ENCODE peak calls at places on chromosomes 13 and 19, in nine cellular contexts. B is heart left ventricle, Q is body of pancreas, E is esophagus muscularis mucosa, M is A549, I is testis, T is breast epithelium, A is ovary, U is IMR-90. P is an unnamed sample.

GRCh38 chr19:34300380-34300779 is 46.0 kb downstream of the GARRE1 start:
- DNase-seq in A (no peak), T (no peak), M (no peak), U (no peak), I (no peak), B (no peak), Q (no peak), E (no peak), P (no peak)

GRCh38 chr19:33796164-33797100 is at the start of gene KCTD15:
- DNase-seq in I (peak), E (no peak), T (no peak), B (peak), U (peak), M (no peak), A (peak), Q (peak), P (no peak)

GRCh38 chr19:17604372-17605025 is 49.0 kb downstream of the COLGALT1 start:
- DNase-seq in A (no peak), E (no peak), M (no peak), U (no peak), B (no peak), Q (no peak), I (no peak), T (no peak), P (no peak)

GRCh38 chr19:6066661-6067646 is 43.3 kb downstream of the RFX2 start:
- DNase-seq in B (peak), U (peak), T (peak), Q (peak), E (peak), I (peak), A (peak), M (peak), P (peak)

GRCh38 chr13:46633416-46633815 is 80.4 kb downstream of the LRCH1 start:
- DNase-seq in A (no peak), I (no peak), B (no peak), M (no peak), Q (no peak), E (no peak), U (peak), T (no peak), P (no peak)

GRCh38 chr13:39776439-39776838 is 121.0 kb downstream of the COG6 start:
- DNase-seq in U (peak), T (no peak), Q (no peak), M (no peak), E (no peak), A (no peak), B (no peak), I (no peak), P (no peak)

GRCh38 chr13:39224841-39225240 is 186.6 kb downstream of the NHLRC3 start:
- DNase-seq in E (no peak), M (no peak), I (no peak), A (no peak), B (no peak), U (no peak), T (no peak), Q (no peak), P (no peak)

GRCh38 chr13:106689906-106690305 is 122.0 kb upstream of the ARGLU1 start:
- DNase-seq in E (no peak), I (no peak), A (no peak), M (no peak), U (no peak), B (no peak), Q (no peak), T (no peak), P (no peak)

GRCh38 chr19:18160792-18161690 is 8.1 kb downstream of the PIK3R2 start:
- DNase-seq in U (peak), A (peak), Q (peak), T (peak), E (no peak), B (peak), I (peak), M (peak), P (no peak)

GRCh38 chr19:48958006-48958405 is 3.3 kb downstream of the BAX start:
- DNase-seq in Q (no peak), A (no peak), B (no peak), T (no peak), I (no peak), E (no peak), U (no peak), M (no peak), P (no peak)

GRCh38 chr13:46683879-46684278 is 113.1 kb downstream of the ESD start:
- DNase-seq in Q (no peak), A (no peak), I (no peak), U (peak), M (no peak), E (no peak), T (no peak), B (no peak), P (no peak)

GRCh38 chr13:38386421-38386820 is 36.8 kb downstream of the UFM1 start:
- DNase-seq in T (no peak), E (no peak), B (no peak), M (no peak), I (no peak), Q (no peak), U (peak), A (no peak), P (no peak)

GRCh38 chr13:76812971-76813691 is 73.1 kb downstream of the KCTD12 start:
- DNase-seq in T (peak), E (peak), I (no peak), A (no peak), U (no peak), M (no peak), B (peak), Q (no peak), P (peak)

GRCh38 chr13:29908411-29908810 is 58.0 kb upstream of the UBL3 start:
- DNase-seq in E (no peak), B (no peak), T (no peak), Q (no peak), I (no peak), M (no peak), A (no peak), U (peak), P (peak)

GRCh38 chr19:16118489-16119033 is 6.9 kb downstream of the RAB8A start:
- DNase-seq in U (no peak), I (no peak), T (no peak), E (no peak), Q (no peak), M (no peak), B (peak), A (no peak), P (no peak)

GRCh38 chr19:16121141-16121540 is 9.5 kb downstream of the RAB8A start:
- DNase-seq in A (no peak), B (no peak), M (no peak), E (no peak), I (no peak), Q (no peak), U (no peak), T (no peak), P (no peak)

GRCh38 chr19:16115309-16116039 is 3.8 kb downstream of the RAB8A start:
- DNase-seq in B (no peak), Q (no peak), M (no peak), U (no peak), I (no peak), E (no peak), A (no peak), T (no peak), P (no peak)

GRCh38 chr19:16116067-16116466 is 4.4 kb downstream of the RAB8A start:
- DNase-seq in B (no peak), U (no peak), A (no peak), E (no peak), T (no peak), M (no peak), I (no peak), Q (no peak), P (no peak)

GRCh38 chr19:16117594-16118033 is 5.9 kb downstream of the RAB8A start:
- DNase-seq in Q (no peak), I (no peak), A (no peak), B (no peak), T (no peak), U (no peak), M (no peak), E (no peak), P (no peak)
- TF ChIP-seq POLR2A in Q (no peak), I (no peak), A (no peak), B (no peak), T (no peak), U (no peak), M (no peak), E (no peak), P (no peak)

DNA sequence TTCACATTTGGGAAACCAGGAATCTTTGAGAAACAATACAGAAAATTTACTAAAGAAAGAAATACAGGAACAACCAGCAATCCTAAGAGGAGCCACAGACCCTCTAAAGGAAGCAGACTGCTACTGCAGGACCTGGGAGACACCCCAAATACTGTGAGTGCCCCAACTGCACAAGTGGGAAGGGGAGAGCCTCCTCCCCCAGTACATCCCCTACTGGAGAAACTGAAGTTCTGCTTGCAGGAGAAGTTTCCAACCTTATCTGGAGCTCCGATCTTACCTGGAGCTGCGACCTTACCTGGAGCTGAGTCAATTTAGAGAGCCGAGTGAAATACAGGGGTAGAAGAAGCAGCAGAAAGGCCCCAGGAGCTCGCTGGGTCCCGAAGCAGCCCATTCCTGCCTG is 236.4 kb upstream of the SPRY2 start:
- DNase-seq in Q (no peak), M (no peak), E (no peak), A (no peak), U (no peak), I (no peak), B (no peak), T (no peak), P (no peak)
- TF ChIP-seq CTCF in Q (no peak), M (no peak), E (no peak), A (no peak), U (no peak), I (no peak), B (no peak), T (no peak), P (no peak)

DNA sequence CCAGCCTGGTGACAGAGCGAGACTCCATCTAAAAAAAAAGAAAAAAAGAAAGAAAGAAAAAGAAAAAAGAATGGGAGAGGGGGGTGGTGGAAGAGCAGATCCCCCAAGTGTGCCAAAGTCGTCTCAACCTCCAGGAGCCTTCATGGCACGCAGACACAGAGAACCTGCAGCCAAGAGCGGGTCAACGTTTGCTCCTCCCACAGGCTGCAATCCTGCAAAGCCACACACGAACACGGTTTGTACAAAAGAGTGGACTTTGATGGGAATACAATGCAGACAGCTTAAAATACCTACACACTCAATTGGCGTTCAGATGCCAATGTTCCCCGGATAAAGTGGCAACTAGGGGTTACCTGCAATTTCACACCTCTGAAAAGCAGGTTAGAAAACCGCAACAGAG is 29.4 kb downstream of the ANKRD10 start:
- DNase-seq in M (no peak), B (no peak), E (no peak), Q (no peak), I (no peak), T (no peak), U (no peak), A (no peak), P (no peak)
- TF ChIP-seq POLR2A in M (no peak), B (no peak), E (no peak), Q (no peak), I (no peak), T (no peak), U (no peak), A (no peak), P (no peak)

DNA sequence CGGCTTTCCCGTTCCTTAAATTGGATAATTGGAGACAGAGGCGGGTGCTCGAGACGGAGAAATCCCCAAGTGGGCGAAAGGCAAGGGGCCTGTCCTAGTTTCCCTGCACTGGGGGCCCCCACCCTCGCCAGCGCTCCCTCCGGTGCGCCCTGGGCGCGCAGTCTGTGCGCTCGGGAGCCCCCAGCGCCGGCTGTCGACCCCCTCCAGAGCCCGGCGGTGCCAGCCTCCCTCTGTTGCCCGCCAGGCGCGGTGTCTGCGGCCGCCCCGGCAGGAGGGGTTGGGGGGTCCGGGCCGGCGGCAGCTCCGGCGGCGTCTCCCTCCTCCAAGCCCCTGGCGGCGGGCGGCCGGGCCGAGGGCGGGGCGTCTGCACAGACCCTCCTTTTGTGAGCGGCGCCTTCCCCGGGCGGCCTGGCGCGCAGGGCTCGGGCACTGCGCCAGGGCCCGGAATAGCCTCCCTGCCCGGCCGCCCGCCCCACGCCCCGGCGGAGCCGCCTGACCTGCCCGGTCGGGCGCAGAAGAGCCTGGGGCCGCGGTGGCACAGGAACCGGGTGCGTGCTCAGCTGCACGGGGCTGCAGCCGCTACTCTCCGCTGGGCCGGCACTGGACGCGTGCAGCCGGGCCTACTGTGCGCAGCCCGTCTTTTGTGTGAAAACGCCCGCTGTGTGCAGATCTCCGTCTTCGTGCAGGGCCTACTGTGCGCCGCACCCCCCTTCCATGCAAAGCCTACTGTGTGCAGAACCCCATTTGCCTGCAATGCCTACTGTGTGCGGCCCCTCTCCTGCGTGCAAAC is 13.2 kb downstream of the GADD45B start:
- DNase-seq in T (no peak), A (peak), B (peak), I (peak), Q (peak), M (no peak), U (no peak), E (no peak), P (no peak)
- TF ChIP-seq CTCF in T (no peak), A (no peak), B (no peak), I (no peak), Q (no peak), M (no peak), U (no peak), E (no peak), P (no peak)

DNA sequence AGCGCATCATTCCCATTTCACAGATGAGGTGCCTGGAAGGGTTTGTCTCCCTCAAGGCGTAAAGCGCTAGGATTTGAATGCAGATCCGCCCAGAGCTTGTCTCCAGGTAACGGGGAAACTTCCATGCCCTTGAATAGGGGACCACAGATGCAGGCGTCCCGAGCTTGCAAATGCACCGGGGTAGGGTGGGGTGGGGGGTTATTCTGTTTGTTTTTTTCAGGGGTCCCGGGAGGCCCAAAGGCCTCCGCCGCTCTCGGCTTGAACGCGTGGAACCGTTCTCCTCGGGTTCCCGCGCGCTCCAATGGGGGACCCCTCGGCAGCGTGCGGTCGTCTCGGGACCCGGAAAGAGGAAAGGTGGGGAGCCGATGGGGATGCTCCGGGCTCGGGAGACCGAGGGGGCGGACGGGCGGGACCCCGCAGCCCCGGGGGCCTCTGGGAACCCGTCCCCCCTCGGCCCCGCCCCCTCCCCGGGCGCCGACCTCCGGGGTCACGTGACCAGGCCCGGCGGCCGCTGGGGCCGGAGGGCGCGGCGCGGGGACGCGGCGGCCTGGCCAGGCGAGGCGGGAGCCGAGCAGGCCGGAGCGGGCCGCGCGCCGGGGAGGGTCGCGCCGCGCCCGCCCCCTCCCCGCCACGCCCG is at the start of gene PKN1:
- DNase-seq in M (peak), B (peak), T (no peak), Q (peak), I (peak), A (peak), E (no peak), U (no peak), P (no peak)
- TF ChIP-seq POLR2A in M (peak), B (peak), T (no peak), Q (peak), I (no peak), A (no peak), E (no peak), U (no peak), P (no peak)

GRCh38 chr19:41203371-41203770 is 10.4 kb downstream of the CYP2S1 start:
- DNase-seq in B (no peak), E (no peak), A (no peak), T (no peak), Q (no peak), I (no peak), U (no peak), M (no peak), P (no peak)

GRCh38 chr19:41206926-41207750 is 11.9 kb upstream of the AXL start:
- DNase-seq in U (no peak), M (no peak), E (no peak), I (peak), A (no peak), T (no peak), Q (peak), B (peak), P (peak)

GRCh38 chr19:41206456-41206855 is 12.6 kb upstream of the AXL start:
- DNase-seq in M (no peak), Q (no peak), A (no peak), U (no peak), T (no peak), B (no peak), E (no peak), I (no peak), P (no peak)

GRCh38 chr19:41205995-41206394 is 13.0 kb downstream of the CYP2S1 start:
- DNase-seq in A (no peak), E (no peak), I (no peak), M (no peak), T (no peak), Q (no peak), B (no peak), U (no peak), P (no peak)
- TF ChIP-seq CTCF in A (no peak), E (no peak), I (no peak), M (peak), T (no peak), Q (no peak), B (no peak), U (no peak), P (no peak)

GRCh38 chr19:50835785-50836542 is 2.6 kb upstream of the KLK15 start:
- DNase-seq in A (peak), I (peak), Q (peak), B (peak), T (peak), E (no peak), U (peak), M (peak), P (no peak)
- TF ChIP-seq POLR2A in A (no peak), I (no peak), Q (peak), B (peak), T (no peak), E (no peak), U (no peak), M (peak), P (no peak)

GRCh38 chr19:50349277-50350057 is 16.0 kb downstream of the NAPSA start:
- DNase-seq in M (no peak), Q (no peak), I (no peak), T (no peak), U (no peak), E (no peak), B (no peak), A (no peak), P (no peak)
- TF ChIP-seq CTCF in M (no peak), Q (no peak), I (no peak), T (no peak), U (no peak), E (no peak), B (no peak), A (no peak), P (no peak)

GRCh38 chr13:113741101-113741731 is 17.8 kb upstream of the TMEM255B start:
- DNase-seq in E (no peak), T (no peak), B (no peak), A (no peak), U (no peak), M (no peak), Q (no peak), I (no peak), P (no peak)

GRCh38 chr13:113743366-113744195 is 15.4 kb upstream of the TMEM255B start:
- DNase-seq in M (no peak), E (no peak), U (no peak), B (no peak), A (no peak), Q (no peak), T (no peak), I (no peak), P (no peak)

GRCh38 chr13:113740661-113741060 is 18.4 kb upstream of the TMEM255B start:
- DNase-seq in U (no peak), A (no peak), I (no peak), B (no peak), Q (no peak), E (no peak), M (no peak), T (no peak), P (no peak)

GRCh38 chr13:113742445-113743120 is 16.4 kb upstream of the TMEM255B start:
- DNase-seq in U (no peak), B (no peak), T (no peak), I (no peak), E (no peak), M (no peak), Q (no peak), A (no peak), P (no peak)

GRCh38 chr13:113742000-113742441 is 17.0 kb upstream of the TMEM255B start:
- DNase-seq in U (peak), T (no peak), A (no peak), B (no peak), I (no peak), Q (no peak), M (no peak), E (no peak), P (peak)
- TF ChIP-seq POLR2A in U (no peak), T (no peak), A (no peak), B (no peak), I (no peak), Q (no peak), M (no peak), E (no peak), P (no peak)

P was measured in suprapubic skin.